ENCODE peak calls at places on chromosomes 6 and 20, in seven cellular contexts. One of them, this sample, is unnamed. For H3K27me3, the result is how much of the 10 kb centered on the place peaks cover.

GRCh38 chr20:31678389-31679356 is 41.0 kb downstream of the COX4I2 start:
- DNase-seq in upper lobe of left lung: no peak
- DNase-seq in lower lobe of right lung: no peak
- DNase-seq in gastrocnemius medialis: no peak
- DNase-seq in CD8-positive, alpha-beta memory T cell: no peak
- DNase-seq in AG04450: no peak
- DNase-seq in naive thymus-derived CD4-positive, alpha-beta T cell: no peak
- DNase-seq in this sample: peak

GRCh38 chr6:33583591-33584155 is 3.6 kb upstream of the BAK1 start:
- DNase-seq in upper lobe of left lung: no peak
- DNase-seq in gastrocnemius medialis: no peak
- DNase-seq in naive thymus-derived CD4-positive, alpha-beta T cell: no peak
- DNase-seq in AG04450: no peak
- DNase-seq in CD8-positive, alpha-beta memory T cell: no peak
- DNase-seq in lower lobe of right lung: no peak
- DNase-seq in this sample: no peak

GRCh38 chr20:38528167-38528566 is 52.8 kb upstream of the ADIG start:
- DNase-seq in upper lobe of left lung: no peak
- DNase-seq in gastrocnemius medialis: no peak
- DNase-seq in naive thymus-derived CD4-positive, alpha-beta T cell: no peak
- DNase-seq in AG04450: no peak
- DNase-seq in CD8-positive, alpha-beta memory T cell: no peak
- DNase-seq in lower lobe of right lung: no peak
- DNase-seq in this sample: no peak

GRCh38 chr6:89208551-89208950 is 8.6 kb downstream of the GABRR1 start:
- DNase-seq in CD8-positive, alpha-beta memory T cell: no peak
- DNase-seq in gastrocnemius medialis: no peak
- DNase-seq in upper lobe of left lung: no peak
- DNase-seq in AG04450: no peak
- DNase-seq in lower lobe of right lung: no peak
- DNase-seq in naive thymus-derived CD4-positive, alpha-beta T cell: no peak
- DNase-seq in this sample: no peak

GRCh38 chr6:20033697-20034407 is 178.4 kb downstream of the MBOAT1 start:
- DNase-seq in lower lobe of right lung: no peak
- DNase-seq in AG04450: no peak
- DNase-seq in upper lobe of left lung: no peak
- DNase-seq in CD8-positive, alpha-beta memory T cell: no peak
- DNase-seq in naive thymus-derived CD4-positive, alpha-beta T cell: no peak
- DNase-seq in gastrocnemius medialis: no peak
- DNase-seq in this sample: no peak

GRCh38 chr6:136582702-136583471 is 32.7 kb upstream of the MAP7 start:
- DNase-seq in naive thymus-derived CD4-positive, alpha-beta T cell: no peak
- DNase-seq in AG04450: peak
- DNase-seq in lower lobe of right lung: no peak
- DNase-seq in upper lobe of left lung: no peak
- DNase-seq in CD8-positive, alpha-beta memory T cell: no peak
- DNase-seq in gastrocnemius medialis: no peak
- DNase-seq in this sample: peak

GRCh38 chr6:24603241-24603640 is 42.8 kb downstream of the KIAA0319 start:
- DNase-seq in naive thymus-derived CD4-positive, alpha-beta T cell: no peak
- DNase-seq in gastrocnemius medialis: no peak
- DNase-seq in lower lobe of right lung: no peak
- DNase-seq in AG04450: no peak
- DNase-seq in upper lobe of left lung: no peak
- DNase-seq in CD8-positive, alpha-beta memory T cell: no peak
- DNase-seq in this sample: no peak

GRCh38 chr20:63497946-63498935 is 642 bp downstream of the EEF1A2 start:
- DNase-seq in naive thymus-derived CD4-positive, alpha-beta T cell: no peak
- DNase-seq in lower lobe of right lung: no peak
- DNase-seq in AG04450: no peak
- DNase-seq in CD8-positive, alpha-beta memory T cell: peak
- DNase-seq in gastrocnemius medialis: peak
- DNase-seq in upper lobe of left lung: peak
- DNase-seq in this sample: peak

GRCh38 chr6:111870054-111870750 is 3.0 kb downstream of the FYN start:
- DNase-seq in CD8-positive, alpha-beta memory T cell: no peak
- DNase-seq in upper lobe of left lung: no peak
- DNase-seq in gastrocnemius medialis: no peak
- DNase-seq in AG04450: no peak
- DNase-seq in naive thymus-derived CD4-positive, alpha-beta T cell: no peak
- DNase-seq in lower lobe of right lung: no peak
- DNase-seq in this sample: no peak

GRCh38 chr6:84344005-84344404 is 116.6 kb upstream of the CEP162 start:
- DNase-seq in AG04450: no peak
- DNase-seq in upper lobe of left lung: no peak
- DNase-seq in naive thymus-derived CD4-positive, alpha-beta T cell: no peak
- DNase-seq in gastrocnemius medialis: no peak
- DNase-seq in lower lobe of right lung: no peak
- DNase-seq in CD8-positive, alpha-beta memory T cell: no peak
- DNase-seq in this sample: no peak

GRCh38 chr20:24837721-24838456 is 111.2 kb upstream of the CST7 start:
- DNase-seq in gastrocnemius medialis: no peak
- DNase-seq in CD8-positive, alpha-beta memory T cell: no peak
- DNase-seq in upper lobe of left lung: no peak
- DNase-seq in AG04450: peak
- DNase-seq in naive thymus-derived CD4-positive, alpha-beta T cell: no peak
- DNase-seq in lower lobe of right lung: no peak
- DNase-seq in this sample: peak

GRCh38 chr20:24835195-24835594 is 113.9 kb upstream of the CST7 start:
- DNase-seq in AG04450: no peak
- DNase-seq in lower lobe of right lung: no peak
- DNase-seq in gastrocnemius medialis: no peak
- DNase-seq in CD8-positive, alpha-beta memory T cell: no peak
- DNase-seq in naive thymus-derived CD4-positive, alpha-beta T cell: no peak
- DNase-seq in upper lobe of left lung: no peak
- DNase-seq in this sample: no peak

GRCh38 chr20:24834310-24834709 is 114.8 kb upstream of the CST7 start:
- DNase-seq in naive thymus-derived CD4-positive, alpha-beta T cell: no peak
- DNase-seq in upper lobe of left lung: no peak
- DNase-seq in AG04450: no peak
- DNase-seq in CD8-positive, alpha-beta memory T cell: no peak
- DNase-seq in gastrocnemius medialis: no peak
- DNase-seq in lower lobe of right lung: no peak
- DNase-seq in this sample: no peak

GRCh38 chr20:24836900-24837299 is 112.2 kb upstream of the CST7 start:
- DNase-seq in lower lobe of right lung: no peak
- DNase-seq in naive thymus-derived CD4-positive, alpha-beta T cell: no peak
- DNase-seq in CD8-positive, alpha-beta memory T cell: no peak
- DNase-seq in AG04450: no peak
- DNase-seq in gastrocnemius medialis: no peak
- DNase-seq in upper lobe of left lung: no peak
- DNase-seq in this sample: no peak

GRCh38 chr20:24836041-24836533 is 113.0 kb upstream of the CST7 start:
- DNase-seq in lower lobe of right lung: no peak
- DNase-seq in upper lobe of left lung: no peak
- DNase-seq in naive thymus-derived CD4-positive, alpha-beta T cell: no peak
- DNase-seq in CD8-positive, alpha-beta memory T cell: no peak
- DNase-seq in gastrocnemius medialis: no peak
- DNase-seq in AG04450: no peak
- DNase-seq in this sample: no peak
- H3K27me3 ChIP-seq in lower lobe of right lung: under half
- H3K27me3 ChIP-seq in upper lobe of left lung: under half
- H3K27me3 ChIP-seq in naive thymus-derived CD4-positive, alpha-beta T cell: under half
- H3K27me3 ChIP-seq in CD8-positive, alpha-beta memory T cell: under half
- H3K27me3 ChIP-seq in gastrocnemius medialis: under half
- H3K27me3 ChIP-seq in AG04450: under half
- H3K27me3 ChIP-seq in this sample: under half

GRCh38 chr20:24465168-24465567 is 4.3 kb upstream of the SYNDIG1 start:
- DNase-seq in lower lobe of right lung: no peak
- DNase-seq in gastrocnemius medialis: no peak
- DNase-seq in upper lobe of left lung: no peak
- DNase-seq in AG04450: no peak
- DNase-seq in naive thymus-derived CD4-positive, alpha-beta T cell: no peak
- DNase-seq in CD8-positive, alpha-beta memory T cell: no peak
- DNase-seq in this sample: no peak
- H3K27me3 ChIP-seq in lower lobe of right lung: under half
- H3K27me3 ChIP-seq in gastrocnemius medialis: under half
- H3K27me3 ChIP-seq in upper lobe of left lung: under half
- H3K27me3 ChIP-seq in AG04450: under half
- H3K27me3 ChIP-seq in naive thymus-derived CD4-positive, alpha-beta T cell: under half
- H3K27me3 ChIP-seq in CD8-positive, alpha-beta memory T cell: under half
- H3K27me3 ChIP-seq in this sample: under half

GRCh38 chr6:122996797-122997520 is 924 bp downstream of the CLVS2 start:
- DNase-seq in naive thymus-derived CD4-positive, alpha-beta T cell: no peak
- DNase-seq in lower lobe of right lung: no peak
- DNase-seq in AG04450: no peak
- DNase-seq in CD8-positive, alpha-beta memory T cell: no peak
- DNase-seq in gastrocnemius medialis: no peak
- DNase-seq in upper lobe of left lung: no peak
- DNase-seq in this sample: no peak
- H3K27me3 ChIP-seq in naive thymus-derived CD4-positive, alpha-beta T cell: under half
- H3K27me3 ChIP-seq in lower lobe of right lung: under half
- H3K27me3 ChIP-seq in AG04450: under half
- H3K27me3 ChIP-seq in CD8-positive, alpha-beta memory T cell: under half
- H3K27me3 ChIP-seq in gastrocnemius medialis: half or more
- H3K27me3 ChIP-seq in upper lobe of left lung: under half
- H3K27me3 ChIP-seq in this sample: under half

DNA sequence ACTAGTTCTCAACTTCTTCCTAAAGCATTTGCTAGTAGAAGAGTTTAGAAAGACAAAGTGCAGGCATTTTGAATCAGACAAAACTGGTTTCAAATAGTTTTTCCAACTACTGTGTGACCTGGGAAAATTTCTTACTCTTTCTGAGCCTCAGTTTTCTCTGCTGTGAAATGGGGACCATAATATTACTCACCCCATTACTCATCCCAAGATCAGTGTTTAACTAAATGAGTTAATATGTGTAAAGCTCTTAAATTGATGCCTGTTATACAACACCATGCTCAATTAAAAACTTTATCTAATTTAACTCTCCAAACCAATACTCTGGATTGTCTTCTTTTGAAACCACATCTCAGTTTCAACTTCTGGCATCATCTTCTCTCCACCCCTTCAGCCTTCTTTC is 87.4 kb downstream of the DNAH8 start:
- DNase-seq in gastrocnemius medialis: no peak
- DNase-seq in AG04450: no peak
- DNase-seq in upper lobe of left lung: no peak
- DNase-seq in CD8-positive, alpha-beta memory T cell: no peak
- DNase-seq in naive thymus-derived CD4-positive, alpha-beta T cell: no peak
- DNase-seq in lower lobe of right lung: no peak
- DNase-seq in this sample: no peak
- H3K27me3 ChIP-seq in gastrocnemius medialis: under half
- H3K27me3 ChIP-seq in AG04450: under half
- H3K27me3 ChIP-seq in upper lobe of left lung: under half
- H3K27me3 ChIP-seq in CD8-positive, alpha-beta memory T cell: under half
- H3K27me3 ChIP-seq in naive thymus-derived CD4-positive, alpha-beta T cell: under half
- H3K27me3 ChIP-seq in lower lobe of right lung: under half
- H3K27me3 ChIP-seq in this sample: under half

GRCh38 chr6:50826037-50826761 is 7.5 kb downstream of the TFAP2B start:
- DNase-seq in gastrocnemius medialis: no peak
- DNase-seq in lower lobe of right lung: no peak
- DNase-seq in naive thymus-derived CD4-positive, alpha-beta T cell: no peak
- DNase-seq in upper lobe of left lung: peak
- DNase-seq in AG04450: no peak
- DNase-seq in CD8-positive, alpha-beta memory T cell: no peak
- DNase-seq in this sample: no peak

GRCh38 chr6:50826803-50827202 is 8.1 kb downstream of the TFAP2B start:
- DNase-seq in CD8-positive, alpha-beta memory T cell: no peak
- DNase-seq in gastrocnemius medialis: no peak
- DNase-seq in upper lobe of left lung: no peak
- DNase-seq in AG04450: no peak
- DNase-seq in lower lobe of right lung: no peak
- DNase-seq in naive thymus-derived CD4-positive, alpha-beta T cell: no peak
- DNase-seq in this sample: no peak

GRCh38 chr6:50825375-50826036 is 6.8 kb downstream of the TFAP2B start:
- DNase-seq in upper lobe of left lung: no peak
- DNase-seq in gastrocnemius medialis: no peak
- DNase-seq in CD8-positive, alpha-beta memory T cell: no peak
- DNase-seq in naive thymus-derived CD4-positive, alpha-beta T cell: no peak
- DNase-seq in AG04450: no peak
- DNase-seq in lower lobe of right lung: no peak
- DNase-seq in this sample: no peak

GRCh38 chr6:50823130-50823920 is 4.7 kb downstream of the TFAP2B start:
- DNase-seq in lower lobe of right lung: no peak
- DNase-seq in gastrocnemius medialis: no peak
- DNase-seq in naive thymus-derived CD4-positive, alpha-beta T cell: no peak
- DNase-seq in CD8-positive, alpha-beta memory T cell: no peak
- DNase-seq in AG04450: no peak
- DNase-seq in upper lobe of left lung: peak
- DNase-seq in this sample: no peak

GRCh38 chr6:50824505-50824904 is 5.8 kb downstream of the TFAP2B start:
- DNase-seq in upper lobe of left lung: no peak
- DNase-seq in gastrocnemius medialis: no peak
- DNase-seq in CD8-positive, alpha-beta memory T cell: no peak
- DNase-seq in lower lobe of right lung: no peak
- DNase-seq in naive thymus-derived CD4-positive, alpha-beta T cell: no peak
- DNase-seq in AG04450: no peak
- DNase-seq in this sample: no peak
- H3K27me3 ChIP-seq in upper lobe of left lung: half or more
- H3K27me3 ChIP-seq in gastrocnemius medialis: half or more
- H3K27me3 ChIP-seq in CD8-positive, alpha-beta memory T cell: under half
- H3K27me3 ChIP-seq in lower lobe of right lung: half or more
- H3K27me3 ChIP-seq in naive thymus-derived CD4-positive, alpha-beta T cell: under half
- H3K27me3 ChIP-seq in AG04450: under half
- H3K27me3 ChIP-seq in this sample: half or more

This sample was measured in mammary epithelial cell.